ENCODE peak calls at places on chromosomes 2 and 18, in four cellular contexts. One of them, this sample, is unnamed.

GRCh38 chr2:177724398-177725287 is 332.1 kb downstream of the AGPS start:
- DNase-seq in K562: peak; percentile 81
- DNase-seq in HepG2: peak; percentile 47
- DNase-seq in GM12878: no peak
- DNase-seq in this sample: peak; percentile 13

GRCh38 chr2:198137733-198138132 is 333.3 kb downstream of the PLCL1 start:
- DNase-seq in K562: no peak
- DNase-seq in HepG2: no peak
- DNase-seq in GM12878: no peak
- DNase-seq in this sample: no peak

GRCh38 chr2:58137856-58138255 is 91.2 kb downstream of the VRK2 start:
- DNase-seq in K562: no peak
- DNase-seq in HepG2: no peak
- DNase-seq in GM12878: no peak
- DNase-seq in this sample: no peak

GRCh38 chr18:12993439-12993838 is 2.3 kb downstream of the CEP192 start:
- DNase-seq in K562: no peak
- DNase-seq in HepG2: no peak
- DNase-seq in GM12878: no peak
- DNase-seq in this sample: no peak

GRCh38 chr2:30280596-30281434 is 49.5 kb downstream of the LBH start:
- DNase-seq in K562: no peak
- DNase-seq in HepG2: no peak
- DNase-seq in GM12878: no peak
- DNase-seq in this sample: no peak

GRCh38 chr2:210663574-210663973 is 107.2 kb downstream of the CPS1 start:
- DNase-seq in K562: no peak
- DNase-seq in HepG2: peak; percentile 18
- DNase-seq in GM12878: no peak
- DNase-seq in this sample: no peak

GRCh38 chr2:27324720-27325119 is 1.8 kb upstream of the MPV17 start:
- DNase-seq in K562: no peak
- DNase-seq in HepG2: no peak
- DNase-seq in GM12878: no peak
- DNase-seq in this sample: no peak

GRCh38 chr2:102010767-102011351 is 19.1 kb downstream of the IL1R2 start:
- DNase-seq in K562: no peak
- DNase-seq in HepG2: no peak
- DNase-seq in GM12878: no peak
- DNase-seq in this sample: no peak

GRCh38 chr2:164151518-164151917 is 415.7 kb upstream of the FIGN start:
- DNase-seq in K562: no peak
- DNase-seq in HepG2: no peak
- DNase-seq in GM12878: no peak
- DNase-seq in this sample: no peak

GRCh38 chr18:31680836-31681568 is 3.4 kb downstream of the B4GALT6 start:
- DNase-seq in K562: peak; percentile 16
- DNase-seq in HepG2: no peak
- DNase-seq in GM12878: no peak
- DNase-seq in this sample: no peak

GRCh38 chr2:37627715-37628114 is 43.7 kb downstream of the CDC42EP3 start:
- DNase-seq in K562: no peak
- DNase-seq in HepG2: no peak
- DNase-seq in GM12878: no peak
- DNase-seq in this sample: no peak

GRCh38 chr2:167478196-167478595 is 589.9 kb downstream of the XIRP2 start:
- DNase-seq in K562: no peak
- DNase-seq in HepG2: peak; percentile 9
- DNase-seq in GM12878: no peak
- DNase-seq in this sample: no peak

GRCh38 chr18:48191494-48191893 is 217.7 kb downstream of the ZBTB7C start:
- DNase-seq in K562: no peak
- DNase-seq in HepG2: no peak
- DNase-seq in GM12878: no peak
- DNase-seq in this sample: no peak

GRCh38 chr2:163306647-163307046 is 429.2 kb downstream of the FIGN start:
- DNase-seq in K562: no peak
- DNase-seq in HepG2: no peak
- DNase-seq in GM12878: no peak
- DNase-seq in this sample: no peak

GRCh38 chr18:66616523-66616983 is 12.7 kb upstream of the CDH19 start:
- DNase-seq in K562: no peak
- DNase-seq in HepG2: peak; percentile 35
- DNase-seq in GM12878: no peak
- DNase-seq in this sample: peak; percentile 52

GRCh38 chr2:71157124-71157802 is 26.8 kb downstream of the MPHOSPH10 start:
- DNase-seq in K562: peak; percentile 63
- DNase-seq in HepG2: peak; percentile 41
- DNase-seq in GM12878: no peak
- DNase-seq in this sample: peak; percentile 43

DNA sequence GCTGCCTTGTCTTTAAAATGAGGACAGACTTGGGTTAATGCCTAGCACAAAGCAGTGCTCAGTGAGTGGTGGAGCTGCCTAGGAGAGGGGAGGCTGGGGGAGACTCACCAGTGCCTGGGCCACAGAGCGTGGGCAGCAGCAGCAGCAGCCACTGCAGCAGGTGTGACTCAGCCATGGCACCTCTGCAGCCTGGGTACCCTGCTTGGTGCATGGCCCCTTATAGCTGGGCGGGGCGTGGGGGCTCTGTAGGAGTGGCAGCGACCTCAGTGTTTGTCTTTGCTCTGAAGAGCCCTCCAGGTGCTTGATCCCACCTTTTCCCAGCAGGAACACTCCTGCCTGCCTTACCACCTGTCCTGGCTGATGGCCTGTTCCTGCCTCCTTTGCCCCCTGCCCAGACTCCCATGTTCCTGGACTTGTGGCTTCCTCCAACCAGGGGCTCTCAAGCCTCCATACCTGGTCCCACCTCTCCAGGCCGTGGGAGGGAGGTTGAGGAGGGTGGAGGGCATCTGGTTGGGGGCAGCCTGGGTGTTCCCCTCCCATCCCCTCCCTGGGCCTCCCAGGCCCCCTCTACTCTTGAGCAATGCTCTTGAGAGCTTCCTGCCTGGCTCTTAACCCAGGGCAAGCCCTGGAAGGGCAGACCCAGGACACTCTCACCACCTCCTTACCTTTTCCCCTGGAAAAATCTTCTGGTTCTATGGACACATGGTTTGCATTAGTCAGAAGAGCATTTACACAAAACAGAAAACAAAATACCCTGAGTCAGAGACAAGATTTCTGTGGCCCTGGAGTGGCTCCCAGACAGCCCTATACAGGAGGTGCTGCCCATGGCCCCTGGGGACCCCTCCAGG is at the start of gene SFTPB:
- DNase-seq in K562: no peak
- DNase-seq in HepG2: no peak
- DNase-seq in GM12878: no peak
- DNase-seq in this sample: no peak
- TF ChIP-seq POLR2AphosphoS5 in K562: no peak
- TF ChIP-seq POLR2AphosphoS5 in HepG2: no peak
- TF ChIP-seq POLR2AphosphoS5 in GM12878: no peak
- TF ChIP-seq POLR2AphosphoS5 in this sample: no peak

DNA sequence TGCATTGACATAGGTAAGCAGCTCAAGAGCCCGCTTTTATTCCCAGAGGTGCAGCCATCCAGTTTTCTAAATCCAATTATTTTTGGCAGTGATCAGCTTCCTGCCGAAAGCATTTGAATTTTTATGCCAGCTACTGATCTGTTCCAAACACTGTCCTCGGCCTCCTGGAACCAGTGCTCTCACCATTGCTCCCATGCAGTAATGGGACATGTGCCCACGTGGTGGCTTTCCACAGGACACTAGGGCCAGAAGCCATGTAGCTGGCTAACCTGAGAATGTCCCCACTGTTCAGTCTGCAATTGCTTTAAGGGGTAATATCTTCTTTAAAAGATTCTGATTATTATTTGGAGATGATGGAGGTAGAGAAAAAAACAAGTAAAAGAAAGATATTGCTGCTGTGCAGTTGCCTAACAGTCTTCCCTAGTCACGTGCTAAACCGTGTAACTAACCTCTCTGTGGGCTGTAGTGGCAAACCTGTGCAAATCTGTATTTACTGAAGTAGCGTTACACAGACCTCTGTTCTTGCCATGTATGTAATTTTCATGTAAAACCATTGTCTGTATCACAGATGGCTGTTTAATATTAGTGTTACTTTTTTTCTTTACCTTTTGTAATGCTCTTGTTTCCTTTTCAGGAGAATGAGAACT is 13.0 kb downstream of the GRHL1 start:
- DNase-seq in K562: no peak
- DNase-seq in HepG2: no peak
- DNase-seq in GM12878: no peak
- DNase-seq in this sample: no peak
- TF ChIP-seq KDM1A in K562: no peak
- TF ChIP-seq KDM1A in HepG2: no peak
- TF ChIP-seq KDM1A in GM12878: no peak
- TF ChIP-seq KDM1A in this sample: no peak

DNA sequence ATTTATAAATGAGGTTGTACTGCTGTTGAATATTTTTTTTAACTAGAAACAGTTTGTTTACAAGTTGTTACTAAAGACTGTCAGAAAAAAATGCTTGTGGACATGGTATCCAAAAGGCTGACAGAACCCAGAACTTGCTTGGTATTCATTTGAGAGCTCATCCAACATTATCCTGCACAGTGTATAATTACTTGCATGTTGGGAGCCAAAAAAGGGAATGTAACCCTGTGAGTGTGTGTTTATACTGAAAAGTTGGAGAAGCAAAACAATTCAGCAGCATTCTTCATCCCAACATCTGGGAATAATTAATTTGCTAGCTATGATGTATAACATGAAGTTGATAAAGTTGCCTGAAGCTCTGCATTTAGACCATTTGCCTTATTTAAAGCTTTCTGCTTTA is 42.1 kb upstream of the EHBP1 start:
- DNase-seq in K562: no peak
- DNase-seq in HepG2: no peak
- DNase-seq in GM12878: no peak
- DNase-seq in this sample: no peak
- TF ChIP-seq POLR2AphosphoS5 in K562: no peak
- TF ChIP-seq POLR2AphosphoS5 in HepG2: no peak
- TF ChIP-seq POLR2AphosphoS5 in GM12878: no peak
- TF ChIP-seq POLR2AphosphoS5 in this sample: no peak

GRCh38 chr2:238138331-238139102 is at the start of gene KLHL30:
- DNase-seq in K562: peak; percentile 38
- DNase-seq in HepG2: no peak
- DNase-seq in GM12878: no peak
- DNase-seq in this sample: no peak

GRCh38 chr2:238140721-238141540 is 2.5 kb downstream of the KLHL30 start:
- DNase-seq in K562: no peak
- DNase-seq in HepG2: no peak
- DNase-seq in GM12878: no peak
- DNase-seq in this sample: no peak

GRCh38 chr2:238137885-238138284 is 583 bp upstream of the KLHL30 start:
- DNase-seq in K562: no peak
- DNase-seq in HepG2: no peak
- DNase-seq in GM12878: no peak
- DNase-seq in this sample: no peak

GRCh38 chr2:238139841-238140439 is 1.5 kb downstream of the KLHL30 start:
- DNase-seq in K562: no peak
- DNase-seq in HepG2: no peak
- DNase-seq in GM12878: no peak
- DNase-seq in this sample: no peak

DNA sequence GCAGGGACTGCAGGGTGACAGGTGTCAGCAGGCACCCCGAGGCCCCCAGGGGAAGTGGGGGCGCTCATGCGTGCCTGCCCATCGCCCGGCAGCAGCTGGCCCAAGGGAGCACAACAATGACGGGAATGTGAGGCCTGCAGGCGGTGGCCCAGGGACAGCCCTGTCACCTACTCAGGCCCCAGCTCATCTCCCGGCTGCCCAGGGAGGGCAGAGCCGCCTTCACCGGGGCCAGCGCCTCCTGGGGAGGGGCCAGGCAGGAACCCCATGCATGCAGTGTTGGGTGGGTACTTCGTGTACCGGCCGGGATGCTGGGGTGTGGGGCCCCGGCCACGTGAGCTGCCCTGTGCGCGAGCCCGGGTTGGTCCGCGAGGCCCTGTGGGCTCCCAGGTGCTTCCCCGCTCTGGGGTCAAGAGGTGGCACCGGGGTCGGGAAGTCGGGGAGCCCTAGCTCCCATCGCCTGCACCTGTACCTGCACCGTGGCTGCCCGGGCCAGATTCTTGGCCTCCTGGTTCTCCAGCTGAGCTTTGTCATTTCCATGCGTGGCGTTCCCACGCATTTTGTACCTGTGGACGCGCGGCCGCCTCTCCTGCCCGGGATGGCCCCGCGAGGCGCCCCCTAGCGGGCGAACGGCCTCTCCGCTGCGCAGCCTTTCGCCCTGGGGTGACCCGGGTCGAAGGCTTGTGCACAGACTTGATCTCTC is 823 bp downstream of the KLHL30 start:
- DNase-seq in K562: peak; percentile 75
- DNase-seq in HepG2: no peak
- DNase-seq in GM12878: no peak
- DNase-seq in this sample: no peak
- TF ChIP-seq KDM1A in K562: no peak
- TF ChIP-seq KDM1A in HepG2: no peak
- TF ChIP-seq KDM1A in GM12878: no peak
- TF ChIP-seq KDM1A in this sample: no peak

DNA sequence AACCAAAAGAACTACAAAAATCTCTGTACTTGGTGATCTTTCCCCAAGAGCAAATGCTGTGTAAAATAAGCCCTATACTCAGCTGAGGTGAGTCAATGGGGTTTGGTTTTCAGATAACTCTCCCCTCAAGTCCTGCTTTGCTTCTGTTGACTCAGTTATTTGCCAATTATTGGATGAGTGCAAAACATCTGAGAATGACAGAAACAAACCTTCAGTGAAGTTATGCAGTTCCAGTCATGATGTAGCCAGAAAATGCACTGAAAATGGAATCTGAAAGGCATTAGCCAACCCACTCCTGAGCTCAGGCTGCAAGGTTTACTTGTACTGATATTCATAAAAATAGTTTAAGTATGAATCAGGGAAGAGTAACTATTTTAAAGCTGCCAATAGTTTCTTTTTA is 215.5 kb downstream of the RND3 start:
- DNase-seq in K562: no peak
- DNase-seq in HepG2: no peak
- DNase-seq in GM12878: no peak
- DNase-seq in this sample: no peak
- TF ChIP-seq POLR2AphosphoS5 in K562: no peak
- TF ChIP-seq POLR2AphosphoS5 in HepG2: no peak
- TF ChIP-seq POLR2AphosphoS5 in GM12878: no peak
- TF ChIP-seq POLR2AphosphoS5 in this sample: no peak